ENCODE peak calls at places on chromosomes 5 and 9, in five cellular contexts. E, X, Q, A and C are unnamed samples.

GRCh38 chr5:102481044-102481715 is 17.6 kb downstream of the SLCO6A1 start:
- DNase-seq in Q (no peak), X (no peak), A (no peak), E (no peak), C (no peak)

GRCh38 chr5:50595199-50595598 is 71.2 kb upstream of the PARP8 start:
- DNase-seq in X (no peak), E (peak), Q (no peak), A (no peak), C (no peak)

GRCh38 chr9:80664327-80665210 is 1024.8 kb downstream of the TLE1 start:
- DNase-seq in X (no peak), A (no peak), E (peak), Q (no peak), C (no peak)

GRCh38 chr9:105651806-105652205 is 10.5 kb upstream of the TAL2 start:
- DNase-seq in E (no peak), X (no peak), Q (no peak), A (no peak), C (no peak)

GRCh38 chr5:52010430-52010829 is 627.2 kb downstream of the ISL1 start:
- DNase-seq in E (no peak), X (no peak), A (no peak), Q (no peak), C (no peak)

GRCh38 chr5:61184708-61185107 is 22.4 kb upstream of the SMIM15 start:
- DNase-seq in A (no peak), E (no peak), Q (no peak), X (no peak), C (no peak)

GRCh38 chr5:38601843-38602424 is 45.5 kb upstream of the LIFR start:
- DNase-seq in E (peak), X (no peak), Q (no peak), A (no peak), C (no peak)

GRCh38 chr9:134182554-134183219 is 18.3 kb upstream of the RNU6ATAC start:
- DNase-seq in A (no peak), X (no peak), Q (no peak), E (peak), C (peak)

GRCh38 chr9:71218774-71219173 is 97.4 kb upstream of the TRPM3 start:
- DNase-seq in X (peak), E (no peak), Q (no peak), A (no peak), C (no peak)

GRCh38 chr5:151480859-151481258 is 33.5 kb downstream of the SLC36A1 start:
- DNase-seq in E (no peak), X (no peak), Q (no peak), A (no peak), C (no peak)

GRCh38 chr5:179974281-179974945 is 66.7 kb upstream of the TBC1D9B start:
- DNase-seq in A (no peak), Q (no peak), X (no peak), E (no peak), C (no peak)

GRCh38 chr5:135007749-135008363 is 26.2 kb downstream of the PITX1 start:
- DNase-seq in E (no peak), A (no peak), X (no peak), Q (no peak), C (no peak)

GRCh38 chr5:68266457-68266856 is 50.9 kb downstream of the PIK3R1 start:
- DNase-seq in Q (no peak), E (no peak), A (no peak), X (no peak), C (no peak)

GRCh38 chr9:98150164-98150563 is 31.1 kb upstream of the TRIM14 start:
- DNase-seq in A (no peak), Q (no peak), X (peak), E (no peak), C (no peak)

GRCh38 chr9:79651251-79651795 is 79.6 kb downstream of the TLE4 start:
- DNase-seq in E (no peak), X (no peak), A (no peak), Q (no peak), C (no peak)

GRCh38 chr9:1837453-1838084 is 177.6 kb upstream of the SMARCA2 start:
- DNase-seq in E (peak), X (peak), Q (peak), A (peak), C (no peak)

GRCh38 chr9:124698265-124698664 is 72.8 kb downstream of the NR6A1 start:
- DNase-seq in X (no peak), E (peak), A (no peak), Q (no peak), C (no peak)

GRCh38 chr5:8598996-8599395 is 730.0 kb downstream of the MTRR start:
- DNase-seq in A (no peak), X (no peak), Q (no peak), E (no peak), C (no peak)

GRCh38 chr5:73120222-73121108 is at the start of gene TMEM171:
- DNase-seq in Q (no peak), X (no peak), E (peak), A (peak), C (peak)

GRCh38 chr5:16992444-16992843 is 56.4 kb upstream of the MYO10 start:
- DNase-seq in Q (no peak), E (no peak), A (no peak), X (no peak), C (peak)

GRCh38 chr9:35563791-35564197 is 41.3 kb upstream of the TESK1 start:
- DNase-seq in X (peak), Q (peak), A (peak), E (no peak), C (peak)

GRCh38 chr5:61933787-61934626 is 372.0 kb upstream of the KIF2A start:
- DNase-seq in A (peak), E (peak), X (peak), Q (peak), C (peak)

GRCh38 chr9:127180457-127181314 is 58.3 kb upstream of the ANGPTL2 start:
- DNase-seq in Q (no peak), X (no peak), A (no peak), E (no peak), C (no peak)

GRCh38 chr9:129962889-129963703 is 79.9 kb downstream of the FNBP1 start:
- DNase-seq in Q (no peak), A (no peak), X (no peak), E (no peak), C (peak)

GRCh38 chr9:35814106-35814840 is 569 bp downstream of the HINT2 start:
- DNase-seq in X (peak), E (peak), A (no peak), Q (no peak), C (peak)

GRCh38 chr5:149749481-149750365 is 19.6 kb downstream of the PPARGC1B start:
- DNase-seq in E (no peak), Q (no peak), X (peak), A (no peak), C (no peak)

GRCh38 chr5:132277971-132278964 is 15.9 kb upstream of the SLC22A4 start:
- DNase-seq in Q (peak), X (peak), E (no peak), A (no peak), C (no peak)

GRCh38 chr9:135320331-135320730 is 159.3 kb upstream of the PPP1R26 start:
- DNase-seq in E (no peak), X (no peak), Q (no peak), A (no peak), C (no peak)

GRCh38 chr9:107869111-107869510 is 379.5 kb upstream of the KLF4 start:
- DNase-seq in Q (no peak), E (no peak), A (no peak), X (no peak), C (no peak)

GRCh38 chr9:79357185-79357584 is 214.6 kb upstream of the TLE4 start:
- DNase-seq in X (no peak), A (no peak), E (no peak), Q (no peak), C (no peak)

GRCh38 chr5:157562111-157562581 is 13.4 kb downstream of the ADAM19 start:
- DNase-seq in E (no peak), X (no peak), Q (no peak), A (no peak), C (no peak)

GRCh38 chr9:12426198-12426864 is 266.9 kb upstream of the TYRP1 start:
- DNase-seq in E (peak), A (peak), Q (no peak), X (no peak), C (peak)

GRCh38 chr5:16521561-16522090 is 56.0 kb upstream of the ZNF622 start:
- DNase-seq in E (peak), A (no peak), Q (no peak), X (peak), C (no peak)

GRCh38 chr5:171776747-171777419 is 8.7 kb upstream of the SMIM23 start:
- DNase-seq in Q (no peak), E (no peak), A (peak), X (no peak), C (peak)

GRCh38 chr9:36034911-36035490 is 1.7 kb upstream of the RECK start:
- DNase-seq in A (no peak), X (no peak), Q (no peak), E (no peak), C (no peak)

GRCh38 chr9:120876842-120877240 is at the start of gene PHF19:
- DNase-seq in A (no peak), E (peak), Q (peak), X (peak), C (no peak)

GRCh38 chr9:113992276-113992951 is 85.7 kb downstream of the AMBP start:
- DNase-seq in X (no peak), A (no peak), E (no peak), Q (no peak), C (peak)

GRCh38 chr5:138955013-138955660 is 80.0 kb upstream of the LRRTM2 start:
- DNase-seq in Q (no peak), E (no peak), X (peak), A (no peak), C (no peak)

GRCh38 chr9:81819859-81820546 is 108.2 kb upstream of the SPATA31D4 start:
- DNase-seq in A (no peak), Q (no peak), X (no peak), E (no peak), C (no peak)

GRCh38 chr5:145244788-145245187 is 590.4 kb downstream of the PRELID2 start:
- DNase-seq in E (no peak), Q (no peak), X (no peak), A (no peak), C (peak)
- H3K27ac ChIP-seq in E (no peak), Q (no peak), X (no peak), A (no peak), C (peak)

DNA sequence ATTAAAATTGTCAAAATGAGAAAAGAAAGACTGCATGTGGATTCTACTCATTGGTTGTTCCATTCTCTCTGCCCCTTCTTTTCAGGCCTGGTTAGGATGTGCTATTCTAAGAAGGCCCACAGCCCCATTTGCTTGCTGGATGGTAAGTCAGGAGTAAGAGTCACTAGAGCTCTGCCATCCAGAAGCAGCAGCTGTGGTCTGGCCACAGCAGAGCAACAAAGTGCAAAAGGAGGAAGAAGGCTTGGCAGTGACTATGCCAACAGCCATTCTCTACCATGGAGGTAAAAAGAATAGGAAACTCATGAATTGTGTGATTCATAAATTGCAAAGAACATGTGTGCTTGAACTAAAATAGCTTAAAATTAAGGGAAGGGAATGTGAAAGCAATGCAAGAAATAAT is 21.0 kb downstream of the KLHL3 start:
- DNase-seq in X (no peak), E (no peak), Q (no peak), A (no peak), C (peak)
- TF ChIP-seq JUN in X (no peak), E (no peak), Q (no peak), A (no peak), C (no peak)

DNA sequence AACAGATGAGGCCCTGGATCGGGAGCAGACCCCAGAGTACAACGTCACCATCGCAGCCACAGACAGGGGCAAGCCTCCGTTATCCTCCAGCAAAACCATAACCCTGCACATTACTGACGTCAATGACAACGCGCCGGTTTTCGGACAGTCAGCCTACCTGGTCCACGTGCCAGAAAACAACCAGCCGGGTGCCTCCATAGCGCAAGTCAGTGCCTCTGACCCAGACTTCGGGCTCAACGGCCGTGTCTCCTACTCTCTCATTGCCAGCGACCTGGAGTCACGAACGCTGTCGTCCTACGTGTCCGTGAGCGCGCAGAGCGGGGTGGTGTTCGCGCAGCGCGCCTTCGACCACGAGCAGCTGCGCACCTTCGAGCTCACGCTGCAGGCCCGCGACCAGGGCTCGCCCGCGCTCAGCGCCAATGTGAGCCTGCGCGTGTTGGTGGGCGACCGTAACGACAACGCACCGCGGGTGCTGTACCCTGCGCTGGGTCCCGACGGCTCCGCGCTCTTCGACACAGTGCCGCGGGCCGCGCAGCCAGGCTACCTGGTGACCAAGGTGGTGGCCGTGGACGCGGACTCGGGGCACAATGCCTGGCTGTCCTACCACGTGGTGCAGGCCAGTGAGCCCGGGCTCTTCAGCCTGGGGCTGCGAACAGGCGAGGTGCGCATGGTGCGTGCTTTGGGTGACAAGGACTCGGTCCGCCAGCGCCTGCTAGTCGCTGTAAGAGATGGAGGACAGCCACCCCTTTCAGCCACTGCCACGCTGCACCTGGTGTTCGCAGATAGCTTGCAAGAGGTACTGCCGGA is 1.6 kb upstream of the PCDHGA11 start:
- DNase-seq in E (no peak), A (no peak), X (no peak), Q (no peak), C (no peak)
- H3K4me3 ChIP-seq in E (no peak), A (no peak), X (no peak), Q (no peak), C (no peak)

GRCh38 chr5:124719346-124719967 is 27.0 kb downstream of the ZNF608 start:
- DNase-seq in E (no peak), Q (no peak), X (no peak), A (no peak), C (no peak)
- H3K27ac ChIP-seq in E (no peak), Q (no peak), X (no peak), A (no peak), C (no peak)